ENCODE peak calls at places on chromosomes 7 and 10, in four cellular contexts. One of them, this sample, is unnamed.

GRCh38 chr7:4733936-4734528 is 41.4 kb upstream of the AP5Z1 start:
- DNase-seq in stimulated activated CD8-positive, alpha-beta memory T cell treated with anti-CD3 and anti-CD28 coated beads, Interleukin-2, amount 100 ng/mL, for 1 hour: no peak
- DNase-seq in hypothalamus: no peak
- DNase-seq in NCI-H460: no peak
- DNase-seq in this sample: no peak

GRCh38 chr7:5382281-5383041 is 41.2 kb downstream of the TNRC18 start:
- DNase-seq in NCI-H460: no peak
- DNase-seq in hypothalamus: peak; percentile 22
- DNase-seq in stimulated activated CD8-positive, alpha-beta memory T cell treated with anti-CD3 and anti-CD28 coated beads, Interleukin-2, amount 100 ng/mL, for 1 hour: no peak
- DNase-seq in this sample: no peak

GRCh38 chr7:901388-902154 is 25.2 kb downstream of the GET4 start:
- DNase-seq in hypothalamus: peak; percentile 58
- DNase-seq in stimulated activated CD8-positive, alpha-beta memory T cell treated with anti-CD3 and anti-CD28 coated beads, Interleukin-2, amount 100 ng/mL, for 1 hour: no peak
- DNase-seq in NCI-H460: peak; percentile 82
- DNase-seq in this sample: peak; percentile 94

GRCh38 chr7:30238721-30239441 is 45.5 kb upstream of the ZNRF2 start:
- DNase-seq in stimulated activated CD8-positive, alpha-beta memory T cell treated with anti-CD3 and anti-CD28 coated beads, Interleukin-2, amount 100 ng/mL, for 1 hour: no peak
- DNase-seq in hypothalamus: no peak
- DNase-seq in NCI-H460: peak; percentile 1
- DNase-seq in this sample: peak; percentile 76

GRCh38 chr10:13184726-13185514 is 23.6 kb downstream of the MCM10 start:
- DNase-seq in hypothalamus: no peak
- DNase-seq in stimulated activated CD8-positive, alpha-beta memory T cell treated with anti-CD3 and anti-CD28 coated beads, Interleukin-2, amount 100 ng/mL, for 1 hour: no peak
- DNase-seq in NCI-H460: no peak
- DNase-seq in this sample: peak; percentile 6

GRCh38 chr7:158284617-158285382 is 302.8 kb downstream of the PTPRN2 start:
- DNase-seq in stimulated activated CD8-positive, alpha-beta memory T cell treated with anti-CD3 and anti-CD28 coated beads, Interleukin-2, amount 100 ng/mL, for 1 hour: no peak
- DNase-seq in hypothalamus: no peak
- DNase-seq in NCI-H460: no peak
- DNase-seq in this sample: no peak

GRCh38 chr7:15684834-15685233 is 1.6 kb downstream of the MEOX2 start:
- DNase-seq in stimulated activated CD8-positive, alpha-beta memory T cell treated with anti-CD3 and anti-CD28 coated beads, Interleukin-2, amount 100 ng/mL, for 1 hour: no peak
- DNase-seq in hypothalamus: no peak
- DNase-seq in NCI-H460: no peak
- DNase-seq in this sample: peak; percentile 73

GRCh38 chr10:31320179-31320597 is 1.2 kb downstream of the ZEB1 start:
- DNase-seq in hypothalamus: no peak
- DNase-seq in NCI-H460: no peak
- DNase-seq in stimulated activated CD8-positive, alpha-beta memory T cell treated with anti-CD3 and anti-CD28 coated beads, Interleukin-2, amount 100 ng/mL, for 1 hour: no peak
- DNase-seq in this sample: peak; percentile 53

GRCh38 chr10:48466611-48467240 is 138.1 kb downstream of the ARHGAP22 start:
- DNase-seq in stimulated activated CD8-positive, alpha-beta memory T cell treated with anti-CD3 and anti-CD28 coated beads, Interleukin-2, amount 100 ng/mL, for 1 hour: no peak
- DNase-seq in NCI-H460: no peak
- DNase-seq in hypothalamus: no peak
- DNase-seq in this sample: no peak

GRCh38 chr7:17971392-17971791 is 31.1 kb upstream of the SNX13 start:
- DNase-seq in hypothalamus: no peak
- DNase-seq in stimulated activated CD8-positive, alpha-beta memory T cell treated with anti-CD3 and anti-CD28 coated beads, Interleukin-2, amount 100 ng/mL, for 1 hour: no peak
- DNase-seq in NCI-H460: no peak
- DNase-seq in this sample: peak; percentile 35

GRCh38 chr7:21947056-21947455 is 1.4 kb upstream of the CDCA7L start:
- DNase-seq in stimulated activated CD8-positive, alpha-beta memory T cell treated with anti-CD3 and anti-CD28 coated beads, Interleukin-2, amount 100 ng/mL, for 1 hour: no peak
- DNase-seq in NCI-H460: no peak
- DNase-seq in hypothalamus: no peak
- DNase-seq in this sample: no peak

GRCh38 chr10:30467939-30468338 is 34.0 kb downstream of the MAP3K8 start:
- DNase-seq in NCI-H460: no peak
- DNase-seq in hypothalamus: no peak
- DNase-seq in stimulated activated CD8-positive, alpha-beta memory T cell treated with anti-CD3 and anti-CD28 coated beads, Interleukin-2, amount 100 ng/mL, for 1 hour: no peak
- DNase-seq in this sample: no peak

GRCh38 chr7:157557263-157557662 is 220.5 kb downstream of the DNAJB6 start:
- DNase-seq in stimulated activated CD8-positive, alpha-beta memory T cell treated with anti-CD3 and anti-CD28 coated beads, Interleukin-2, amount 100 ng/mL, for 1 hour: no peak
- DNase-seq in hypothalamus: no peak
- DNase-seq in NCI-H460: no peak
- DNase-seq in this sample: no peak

GRCh38 chr10:106819490-106819889 is 345.0 kb downstream of the SORCS1 start:
- DNase-seq in stimulated activated CD8-positive, alpha-beta memory T cell treated with anti-CD3 and anti-CD28 coated beads, Interleukin-2, amount 100 ng/mL, for 1 hour: no peak
- DNase-seq in hypothalamus: no peak
- DNase-seq in NCI-H460: no peak
- DNase-seq in this sample: no peak

GRCh38 chr10:128268015-128268722 is 141.9 kb upstream of the MKI67 start:
- DNase-seq in NCI-H460: peak; percentile 40
- DNase-seq in stimulated activated CD8-positive, alpha-beta memory T cell treated with anti-CD3 and anti-CD28 coated beads, Interleukin-2, amount 100 ng/mL, for 1 hour: no peak
- DNase-seq in hypothalamus: no peak
- DNase-seq in this sample: peak; percentile 34

GRCh38 chr7:133782470-133782869 is 344.7 kb upstream of the LRGUK start:
- DNase-seq in NCI-H460: no peak
- DNase-seq in hypothalamus: no peak
- DNase-seq in stimulated activated CD8-positive, alpha-beta memory T cell treated with anti-CD3 and anti-CD28 coated beads, Interleukin-2, amount 100 ng/mL, for 1 hour: no peak
- DNase-seq in this sample: no peak

GRCh38 chr7:24978837-24979469 is 1.0 kb downstream of the OSBPL3 start:
- DNase-seq in stimulated activated CD8-positive, alpha-beta memory T cell treated with anti-CD3 and anti-CD28 coated beads, Interleukin-2, amount 100 ng/mL, for 1 hour: no peak
- DNase-seq in hypothalamus: no peak
- DNase-seq in NCI-H460: no peak
- DNase-seq in this sample: no peak